ENCODE peak calls at places on chromosome 15, in six cellular contexts. P, B, Z, N, A and R are unnamed samples. For H3K4me1, the result is how much of the 10 kb centered on the place peaks cover.

GRCh38 chr15:28885630-28886430 is at the start of gene APBA2:
- DNase-seq in P (no peak), B (no peak), Z (no peak), N (peak), A (no peak), R (no peak)

GRCh38 chr15:79541176-79541575 is 109.0 kb downstream of the MINAR1 start:
- DNase-seq in P (no peak), B (no peak), Z (no peak), N (no peak), A (no peak), R (no peak)

GRCh38 chr15:39908186-39908585 is 11.9 kb downstream of the GPR176 start:
- DNase-seq in P (no peak), B (no peak), Z (no peak), N (peak), A (no peak), R (no peak)

GRCh38 chr15:82567661-82568060 is 27.4 kb upstream of the RPS17 start:
- DNase-seq in P (no peak), B (no peak), Z (no peak), N (no peak), A (no peak), R (no peak)

GRCh38 chr15:41102854-41103253 is 13.2 kb downstream of the INO80 start:
- DNase-seq in P (no peak), B (no peak), Z (no peak), N (no peak), A (no peak), R (no peak)

GRCh38 chr15:41233367-41233771 is 2.3 kb downstream of the CHP1 start:
- DNase-seq in P (no peak), B (no peak), Z (no peak), N (no peak), A (no peak), R (no peak)

GRCh38 chr15:31299588-31300207 is 26.9 kb upstream of the KLF13 start:
- DNase-seq in P (no peak), B (no peak), Z (peak), N (no peak), A (peak), R (no peak)

GRCh38 chr15:76565366-76565765 is 228.8 kb downstream of the ISL2 start:
- DNase-seq in P (no peak), B (no peak), Z (no peak), N (no peak), A (no peak), R (no peak)

GRCh38 chr15:67146875-67147381 is 81.5 kb downstream of the SMAD3 start:
- DNase-seq in P (no peak), B (no peak), Z (no peak), N (no peak), A (peak), R (no peak)

GRCh38 chr15:83090465-83090864 is 17.0 kb upstream of the TM6SF1 start:
- DNase-seq in P (no peak), B (no peak), Z (no peak), N (no peak), A (no peak), R (no peak)

GRCh38 chr15:71792521-71792920 is 17.8 kb upstream of the NR2E3 start:
- DNase-seq in P (no peak), B (no peak), Z (no peak), N (no peak), A (no peak), R (no peak)

GRCh38 chr15:71735013-71735757 is 75.2 kb upstream of the NR2E3 start:
- DNase-seq in P (no peak), B (no peak), Z (no peak), N (no peak), A (no peak), R (no peak)

GRCh38 chr15:78120523-78120922 is 10.7 kb downstream of the CIB2 start:
- DNase-seq in P (no peak), B (no peak), Z (no peak), N (no peak), A (no peak), R (no peak)

GRCh38 chr15:81779181-81779580 is 266.6 kb downstream of the MEX3B start:
- DNase-seq in P (no peak), B (no peak), Z (no peak), N (no peak), A (no peak), R (no peak)

GRCh38 chr15:76936671-76937070 is 5.1 kb downstream of the RCN2 start:
- DNase-seq in P (no peak), B (no peak), Z (no peak), N (no peak), A (no peak), R (no peak)

GRCh38 chr15:60787737-60788513 is 309.0 kb upstream of the ICE2 start:
- DNase-seq in P (no peak), B (no peak), Z (no peak), N (no peak), A (no peak), R (no peak)

GRCh38 chr15:101615986-101616848 is 36.0 kb downstream of the TM2D3 start:
- DNase-seq in P (peak), B (peak), Z (no peak), N (no peak), A (peak), R (peak)

GRCh38 chr15:75233504-75234190 is 24.5 kb upstream of the GOLGA6C start:
- DNase-seq in P (peak), B (no peak), Z (peak), N (no peak), A (peak), R (peak)

GRCh38 chr15:72782274-72782992 is 1.1 kb downstream of the ADPGK start:
- DNase-seq in P (no peak), B (no peak), Z (no peak), N (no peak), A (no peak), R (no peak)

GRCh38 chr15:63491116-63491817 is 13.1 kb upstream of the USP3 start:
- DNase-seq in P (no peak), B (no peak), Z (no peak), N (no peak), A (no peak), R (no peak)

GRCh38 chr15:82538961-82539689 is 1.1 kb downstream of the RPS17 start:
- DNase-seq in P (no peak), B (no peak), Z (no peak), N (peak), A (no peak), R (no peak)

GRCh38 chr15:89845305-89845893 is 30.7 kb upstream of the ANPEP start:
- DNase-seq in P (no peak), B (no peak), Z (no peak), N (no peak), A (no peak), R (no peak)
- H3K4me1 ChIP-seq in P (under half), B (half or more), Z (under half), N (under half), A (under half), R (under half)

DNA sequence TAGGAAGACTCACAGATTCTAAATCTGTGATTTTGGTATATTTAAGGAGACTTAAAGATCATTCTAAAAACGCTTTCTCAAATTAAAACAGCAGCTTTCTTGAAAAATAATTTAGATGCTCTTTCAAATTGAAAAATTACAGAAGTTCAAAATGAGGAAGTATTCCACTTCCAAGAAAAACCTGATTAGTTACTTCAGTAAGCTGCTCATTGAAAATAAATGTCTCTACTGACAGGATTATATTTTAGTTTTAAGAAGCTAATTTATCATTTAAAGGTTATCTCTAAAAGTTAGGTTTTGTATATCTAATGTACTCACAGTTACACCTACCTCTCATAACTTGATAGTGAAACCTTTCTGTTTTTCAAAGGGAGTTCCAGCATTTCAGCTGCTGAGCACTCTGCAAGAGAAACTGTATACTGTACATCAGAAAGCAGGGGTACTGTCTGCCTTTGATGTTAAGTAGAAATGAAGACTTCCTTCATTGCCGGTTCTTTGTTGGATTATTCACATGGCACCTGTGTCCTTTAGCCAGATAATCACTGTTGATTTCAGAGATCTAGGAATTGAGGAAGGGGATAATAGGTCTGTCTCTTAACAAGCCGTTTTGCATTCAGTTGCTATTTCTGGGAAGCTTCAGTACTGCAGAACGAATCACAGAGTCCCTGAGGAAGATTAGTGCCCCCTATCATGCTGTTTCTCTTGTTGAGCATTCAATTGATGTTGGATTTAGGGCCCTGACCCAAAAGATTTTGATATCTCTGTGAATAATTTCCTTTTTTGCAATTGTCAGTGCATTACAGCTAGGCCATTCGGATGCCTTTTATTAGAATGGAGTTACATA is 161.7 kb downstream of the TCF12 start:
- DNase-seq in P (no peak), B (no peak), Z (no peak), N (no peak), A (no peak), R (no peak)
- TF ChIP-seq CTCF in P (no peak), B (no peak), Z (no peak), N (no peak), A (no peak), R (no peak)

DNA sequence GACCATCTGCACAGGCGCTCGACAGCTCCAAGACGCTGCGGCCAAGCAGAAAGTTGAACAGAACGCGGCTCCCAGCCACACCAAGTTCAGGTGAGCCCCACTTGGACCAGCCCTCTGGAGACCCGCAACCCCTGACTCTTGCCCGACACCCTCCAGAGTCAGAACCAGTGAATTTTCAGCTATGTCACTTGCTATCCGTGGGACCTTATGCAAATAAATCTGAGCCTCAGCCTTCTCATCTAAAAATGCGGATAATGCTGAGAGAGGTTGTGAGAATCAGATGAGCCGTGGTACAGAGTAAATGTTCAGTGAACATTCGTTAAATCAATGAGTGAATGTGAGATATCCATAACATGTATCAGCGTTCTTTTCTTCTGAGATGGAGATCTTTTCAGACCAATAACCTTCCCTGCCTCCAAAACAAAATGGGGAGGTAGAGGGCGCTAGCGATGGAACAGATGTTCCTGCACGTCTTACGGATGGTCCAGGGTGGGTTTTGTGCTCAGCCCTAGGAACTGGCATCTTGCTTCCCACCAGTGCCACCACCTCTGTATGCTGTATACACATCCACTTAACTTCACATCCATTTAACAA is 524 bp downstream of the MRPS11 start:
- DNase-seq in P (no peak), B (no peak), Z (no peak), N (peak), A (no peak), R (no peak)
- H3K4me1 ChIP-seq in P (under half), B (under half), Z (under half), N (under half), A (under half), R (under half)

GRCh38 chr15:68277605-68278344 is at the start of gene FEM1B:
- DNase-seq in P (peak), B (peak), Z (peak), N (peak), A (peak), R (peak)
- TF ChIP-seq CTCF in P (no peak), B (peak), Z (peak), N (peak), A (no peak), R (no peak)

GRCh38 chr15:27438403-27439375 is 467.7 kb downstream of the GABRG3 start:
- DNase-seq in P (no peak), B (no peak), Z (no peak), N (no peak), A (no peak), R (no peak)
- H3K4me1 ChIP-seq in P (under half), B (under half), Z (under half), N (under half), A (under half), R (under half)

GRCh38 chr15:45133561-45133920 is 3.7 kb downstream of the DUOX1 start:
- DNase-seq in P (no peak), B (no peak), Z (peak), N (peak), A (no peak), R (no peak)

GRCh38 chr15:45136378-45136764 is 6.6 kb downstream of the DUOX1 start:
- DNase-seq in P (no peak), B (no peak), Z (peak), N (no peak), A (no peak), R (no peak)

GRCh38 chr15:45132844-45133560 is 3.2 kb downstream of the DUOX1 start:
- DNase-seq in P (no peak), B (no peak), Z (no peak), N (peak), A (no peak), R (no peak)

GRCh38 chr15:45134046-45134445 is 4.3 kb downstream of the DUOX1 start:
- DNase-seq in P (no peak), B (no peak), Z (peak), N (no peak), A (no peak), R (no peak)

GRCh38 chr15:45134682-45135604 is 5.1 kb downstream of the DUOX1 start:
- DNase-seq in P (no peak), B (no peak), Z (peak), N (no peak), A (no peak), R (peak)
- TF ChIP-seq CTCF in P (peak), B (no peak), Z (no peak), N (no peak), A (no peak), R (peak)

GRCh38 chr15:88218557-88219214 is 37.9 kb downstream of the NTRK3 start:
- DNase-seq in P (no peak), B (no peak), Z (no peak), N (peak), A (no peak), R (no peak)
- H3K4me1 ChIP-seq in P (under half), B (under half), Z (under half), N (under half), A (under half), R (under half)